ENCODE peak calls at places on chromosomes 3 and 15, in ten cellular contexts. One of them, this sample, is unnamed.

GRCh38 chr3:124648551-124648950 is 81.7 kb upstream of the UMPS start:
- DNase-seq in GM06990: no peak
- DNase-seq in fibroblast of lung: no peak
- DNase-seq in heart left ventricle: no peak
- DNase-seq in H9: no peak
- DNase-seq in GM13976: no peak
- DNase-seq in fibroblast of mammary gland: no peak
- DNase-seq in left ventricle myocardium inferior: no peak
- DNase-seq in SK-N-SH: peak; percentile 29
- DNase-seq in cardiac fibroblast: no peak
- DNase-seq in this sample: no peak

GRCh38 chr3:57393957-57394356 is 101.5 kb upstream of the ASB14 start:
- DNase-seq in heart left ventricle: no peak
- DNase-seq in GM06990: no peak
- DNase-seq in H9: no peak
- DNase-seq in left ventricle myocardium inferior: no peak
- DNase-seq in GM13976: no peak
- DNase-seq in cardiac fibroblast: no peak
- DNase-seq in fibroblast of mammary gland: no peak
- DNase-seq in fibroblast of lung: no peak
- DNase-seq in SK-N-SH: no peak
- DNase-seq in this sample: no peak

GRCh38 chr3:114231616-114232015 is 5.8 kb downstream of the ZNF80 start:
- DNase-seq in GM13976: no peak
- DNase-seq in SK-N-SH: no peak
- DNase-seq in left ventricle myocardium inferior: no peak
- DNase-seq in GM06990: no peak
- DNase-seq in fibroblast of lung: no peak
- DNase-seq in cardiac fibroblast: no peak
- DNase-seq in H9: no peak
- DNase-seq in heart left ventricle: no peak
- DNase-seq in fibroblast of mammary gland: no peak
- DNase-seq in this sample: no peak

GRCh38 chr3:46700772-46701171 is 420 bp upstream of the TMIE start:
- DNase-seq in SK-N-SH: peak; percentile 96
- DNase-seq in fibroblast of lung: no peak
- DNase-seq in H9: no peak
- DNase-seq in fibroblast of mammary gland: no peak
- DNase-seq in GM13976: no peak
- DNase-seq in GM06990: no peak
- DNase-seq in heart left ventricle: peak; percentile 53
- DNase-seq in left ventricle myocardium inferior: peak; percentile 51
- DNase-seq in cardiac fibroblast: no peak
- DNase-seq in this sample: no peak

GRCh38 chr3:61928020-61928419 is 366.6 kb downstream of the PTPRG start:
- DNase-seq in fibroblast of lung: no peak
- DNase-seq in left ventricle myocardium inferior: no peak
- DNase-seq in fibroblast of mammary gland: peak; percentile 66
- DNase-seq in H9: no peak
- DNase-seq in SK-N-SH: no peak
- DNase-seq in GM13976: no peak
- DNase-seq in cardiac fibroblast: peak; percentile 45
- DNase-seq in GM06990: no peak
- DNase-seq in heart left ventricle: no peak
- DNase-seq in this sample: no peak

GRCh38 chr3:57981483-57982087 is 26.6 kb upstream of the FLNB start:
- DNase-seq in GM13976: no peak
- DNase-seq in left ventricle myocardium inferior: no peak
- DNase-seq in cardiac fibroblast: peak; percentile 25
- DNase-seq in GM06990: no peak
- DNase-seq in H9: no peak
- DNase-seq in heart left ventricle: no peak
- DNase-seq in fibroblast of lung: no peak
- DNase-seq in SK-N-SH: no peak
- DNase-seq in fibroblast of mammary gland: peak; percentile 11
- DNase-seq in this sample: no peak

GRCh38 chr15:79169531-79170123 is 79.0 kb upstream of the RASGRF1 start:
- DNase-seq in GM13976: no peak
- DNase-seq in fibroblast of lung: no peak
- DNase-seq in cardiac fibroblast: peak; percentile 9
- DNase-seq in left ventricle myocardium inferior: no peak
- DNase-seq in heart left ventricle: no peak
- DNase-seq in SK-N-SH: no peak
- DNase-seq in GM06990: no peak
- DNase-seq in H9: no peak
- DNase-seq in fibroblast of mammary gland: no peak
- DNase-seq in this sample: no peak

GRCh38 chr3:13709706-13710105 is 160.8 kb downstream of the FBLN2 start:
- DNase-seq in H9: no peak
- DNase-seq in fibroblast of mammary gland: no peak
- DNase-seq in GM06990: no peak
- DNase-seq in fibroblast of lung: no peak
- DNase-seq in GM13976: no peak
- DNase-seq in left ventricle myocardium inferior: no peak
- DNase-seq in heart left ventricle: peak; percentile 11
- DNase-seq in SK-N-SH: no peak
- DNase-seq in cardiac fibroblast: no peak
- DNase-seq in this sample: no peak

GRCh38 chr3:101252897-101253296 is 67.5 kb downstream of the IMPG2 start:
- DNase-seq in fibroblast of lung: no peak
- DNase-seq in SK-N-SH: no peak
- DNase-seq in GM13976: no peak
- DNase-seq in GM06990: no peak
- DNase-seq in heart left ventricle: no peak
- DNase-seq in fibroblast of mammary gland: no peak
- DNase-seq in cardiac fibroblast: no peak
- DNase-seq in left ventricle myocardium inferior: no peak
- DNase-seq in H9: no peak
- DNase-seq in this sample: no peak

GRCh38 chr15:78335985-78336384 is 4.2 kb upstream of the CRABP1 start:
- DNase-seq in fibroblast of mammary gland: no peak
- DNase-seq in GM13976: no peak
- DNase-seq in left ventricle myocardium inferior: no peak
- DNase-seq in SK-N-SH: no peak
- DNase-seq in GM06990: no peak
- DNase-seq in cardiac fibroblast: no peak
- DNase-seq in heart left ventricle: no peak
- DNase-seq in H9: no peak
- DNase-seq in fibroblast of lung: no peak
- DNase-seq in this sample: no peak

GRCh38 chr3:129348734-129349133 is 70.1 kb downstream of the HMCES start:
- DNase-seq in left ventricle myocardium inferior: no peak
- DNase-seq in H9: no peak
- DNase-seq in GM06990: no peak
- DNase-seq in SK-N-SH: no peak
- DNase-seq in fibroblast of mammary gland: no peak
- DNase-seq in GM13976: no peak
- DNase-seq in cardiac fibroblast: no peak
- DNase-seq in fibroblast of lung: no peak
- DNase-seq in heart left ventricle: no peak
- DNase-seq in this sample: no peak

GRCh38 chr15:57792729-57793449 is 86.4 kb downstream of the POLR2M start:
- DNase-seq in left ventricle myocardium inferior: no peak
- DNase-seq in cardiac fibroblast: no peak
- DNase-seq in GM06990: no peak
- DNase-seq in SK-N-SH: no peak
- DNase-seq in fibroblast of mammary gland: no peak
- DNase-seq in fibroblast of lung: no peak
- DNase-seq in GM13976: no peak
- DNase-seq in H9: no peak
- DNase-seq in heart left ventricle: no peak
- DNase-seq in this sample: no peak

GRCh38 chr15:80878242-80878866 is 99.2 kb downstream of the CEMIP start:
- DNase-seq in GM06990: no peak
- DNase-seq in cardiac fibroblast: peak; percentile 79
- DNase-seq in fibroblast of mammary gland: peak; percentile 53
- DNase-seq in H9: no peak
- DNase-seq in fibroblast of lung: no peak
- DNase-seq in SK-N-SH: no peak
- DNase-seq in left ventricle myocardium inferior: no peak
- DNase-seq in GM13976: no peak
- DNase-seq in heart left ventricle: no peak
- DNase-seq in this sample: no peak

GRCh38 chr3:129673897-129674797 is 67.7 kb upstream of the PLXND1 start:
- DNase-seq in heart left ventricle: no peak
- DNase-seq in fibroblast of mammary gland: no peak
- DNase-seq in GM13976: peak; percentile 36
- DNase-seq in SK-N-SH: no peak
- DNase-seq in GM06990: no peak
- DNase-seq in H9: no peak
- DNase-seq in left ventricle myocardium inferior: no peak
- DNase-seq in cardiac fibroblast: no peak
- DNase-seq in fibroblast of lung: no peak
- DNase-seq in this sample: peak; percentile 11

GRCh38 chr3:191414286-191414685 is 46.7 kb upstream of the PYDC2 start:
- DNase-seq in GM13976: no peak
- DNase-seq in H9: no peak
- DNase-seq in fibroblast of lung: no peak
- DNase-seq in SK-N-SH: no peak
- DNase-seq in heart left ventricle: no peak
- DNase-seq in left ventricle myocardium inferior: no peak
- DNase-seq in GM06990: no peak
- DNase-seq in cardiac fibroblast: no peak
- DNase-seq in fibroblast of mammary gland: peak; percentile 15
- DNase-seq in this sample: no peak

GRCh38 chr3:124246949-124247348 is 255.0 kb upstream of the ROPN1 start:
- DNase-seq in SK-N-SH: no peak
- DNase-seq in heart left ventricle: no peak
- DNase-seq in GM06990: no peak
- DNase-seq in cardiac fibroblast: peak; percentile 52
- DNase-seq in fibroblast of mammary gland: peak; percentile 35
- DNase-seq in GM13976: peak; percentile 41
- DNase-seq in left ventricle myocardium inferior: no peak
- DNase-seq in H9: no peak
- DNase-seq in fibroblast of lung: peak; percentile 31
- DNase-seq in this sample: peak; percentile 45

GRCh38 chr3:128188958-128189357 is 35.7 kb downstream of the EEFSEC start:
- DNase-seq in heart left ventricle: no peak
- DNase-seq in fibroblast of lung: no peak
- DNase-seq in left ventricle myocardium inferior: no peak
- DNase-seq in cardiac fibroblast: no peak
- DNase-seq in GM13976: no peak
- DNase-seq in SK-N-SH: no peak
- DNase-seq in GM06990: no peak
- DNase-seq in H9: no peak
- DNase-seq in fibroblast of mammary gland: peak; percentile 16
- DNase-seq in this sample: no peak

GRCh38 chr3:141308588-141309218 is 59.6 kb upstream of the ZBTB38 start:
- DNase-seq in fibroblast of mammary gland: peak; percentile 61
- DNase-seq in left ventricle myocardium inferior: peak; percentile 30
- DNase-seq in GM06990: no peak
- DNase-seq in GM13976: no peak
- DNase-seq in heart left ventricle: peak; percentile 52
- DNase-seq in H9: peak; percentile 89
- DNase-seq in cardiac fibroblast: peak; percentile 65
- DNase-seq in SK-N-SH: peak; percentile 33
- DNase-seq in fibroblast of lung: peak; percentile 49
- DNase-seq in this sample: no peak

GRCh38 chr3:167609156-167609555 is 44.6 kb downstream of the WDR49 start:
- DNase-seq in GM13976: no peak
- DNase-seq in left ventricle myocardium inferior: no peak
- DNase-seq in fibroblast of mammary gland: no peak
- DNase-seq in fibroblast of lung: no peak
- DNase-seq in SK-N-SH: no peak
- DNase-seq in GM06990: no peak
- DNase-seq in cardiac fibroblast: no peak
- DNase-seq in H9: no peak
- DNase-seq in heart left ventricle: no peak
- DNase-seq in this sample: no peak

GRCh38 chr3:155978324-155978723 is 107.9 kb downstream of the GMPS start:
- DNase-seq in GM13976: no peak
- DNase-seq in heart left ventricle: no peak
- DNase-seq in SK-N-SH: no peak
- DNase-seq in cardiac fibroblast: no peak
- DNase-seq in GM06990: no peak
- DNase-seq in left ventricle myocardium inferior: no peak
- DNase-seq in fibroblast of mammary gland: no peak
- DNase-seq in H9: no peak
- DNase-seq in fibroblast of lung: no peak
- DNase-seq in this sample: no peak
- TF ChIP-seq CTCF in GM13976: no peak
- TF ChIP-seq CTCF in heart left ventricle: no peak
- TF ChIP-seq CTCF in SK-N-SH: peak; percentile 53
- TF ChIP-seq CTCF in cardiac fibroblast: peak; percentile 36
- TF ChIP-seq CTCF in GM06990: no peak
- TF ChIP-seq CTCF in left ventricle myocardium inferior: peak; percentile 9
- TF ChIP-seq CTCF in fibroblast of mammary gland: peak; percentile 50
- TF ChIP-seq CTCF in H9: peak; percentile 65
- TF ChIP-seq CTCF in fibroblast of lung: peak; percentile 17
- TF ChIP-seq CTCF in this sample: no peak

GRCh38 chr3:164393171-164393570 is 685.1 kb downstream of the SI start:
- DNase-seq in GM13976: no peak
- DNase-seq in heart left ventricle: no peak
- DNase-seq in GM06990: no peak
- DNase-seq in fibroblast of lung: no peak
- DNase-seq in fibroblast of mammary gland: no peak
- DNase-seq in SK-N-SH: no peak
- DNase-seq in left ventricle myocardium inferior: no peak
- DNase-seq in H9: no peak
- DNase-seq in cardiac fibroblast: no peak
- DNase-seq in this sample: no peak
- TF ChIP-seq CTCF in GM13976: no peak
- TF ChIP-seq CTCF in heart left ventricle: no peak
- TF ChIP-seq CTCF in GM06990: no peak
- TF ChIP-seq CTCF in fibroblast of lung: no peak
- TF ChIP-seq CTCF in fibroblast of mammary gland: no peak
- TF ChIP-seq CTCF in SK-N-SH: no peak
- TF ChIP-seq CTCF in left ventricle myocardium inferior: no peak
- TF ChIP-seq CTCF in H9: peak; percentile 55
- TF ChIP-seq CTCF in cardiac fibroblast: no peak
- TF ChIP-seq CTCF in this sample: no peak

GRCh38 chr3:179421500-179421899 is 29.8 kb downstream of the GNB4 start:
- DNase-seq in GM06990: no peak
- DNase-seq in H9: no peak
- DNase-seq in heart left ventricle: peak; percentile 24
- DNase-seq in fibroblast of mammary gland: peak; percentile 50
- DNase-seq in cardiac fibroblast: peak; percentile 66
- DNase-seq in SK-N-SH: peak; percentile 28
- DNase-seq in left ventricle myocardium inferior: no peak
- DNase-seq in GM13976: no peak
- DNase-seq in fibroblast of lung: peak; percentile 72
- DNase-seq in this sample: no peak
- TF ChIP-seq CTCF in GM06990: peak; percentile 26
- TF ChIP-seq CTCF in H9: peak; percentile 54
- TF ChIP-seq CTCF in heart left ventricle: peak; percentile 81
- TF ChIP-seq CTCF in fibroblast of mammary gland: peak; percentile 50
- TF ChIP-seq CTCF in cardiac fibroblast: peak; percentile 56
- TF ChIP-seq CTCF in SK-N-SH: peak; percentile 60
- TF ChIP-seq CTCF in left ventricle myocardium inferior: peak; percentile 81
- TF ChIP-seq CTCF in GM13976: no peak
- TF ChIP-seq CTCF in fibroblast of lung: peak; percentile 62
- TF ChIP-seq CTCF in this sample: peak; percentile 38

GRCh38 chr3:24715171-24715792 is 220.6 kb upstream of the THRB start:
- DNase-seq in H9: no peak
- DNase-seq in GM13976: no peak
- DNase-seq in left ventricle myocardium inferior: no peak
- DNase-seq in GM06990: no peak
- DNase-seq in SK-N-SH: no peak
- DNase-seq in fibroblast of lung: no peak
- DNase-seq in heart left ventricle: no peak
- DNase-seq in cardiac fibroblast: no peak
- DNase-seq in fibroblast of mammary gland: no peak
- DNase-seq in this sample: no peak

GRCh38 chr3:24709921-24710320 is 215.3 kb upstream of the THRB start:
- DNase-seq in fibroblast of mammary gland: peak; percentile 14
- DNase-seq in fibroblast of lung: no peak
- DNase-seq in GM06990: no peak
- DNase-seq in H9: no peak
- DNase-seq in cardiac fibroblast: no peak
- DNase-seq in left ventricle myocardium inferior: no peak
- DNase-seq in GM13976: no peak
- DNase-seq in heart left ventricle: no peak
- DNase-seq in SK-N-SH: no peak
- DNase-seq in this sample: no peak

GRCh38 chr3:24713516-24713915 is 218.9 kb upstream of the THRB start:
- DNase-seq in fibroblast of mammary gland: no peak
- DNase-seq in cardiac fibroblast: no peak
- DNase-seq in GM06990: no peak
- DNase-seq in H9: no peak
- DNase-seq in SK-N-SH: no peak
- DNase-seq in left ventricle myocardium inferior: no peak
- DNase-seq in heart left ventricle: no peak
- DNase-seq in fibroblast of lung: no peak
- DNase-seq in GM13976: no peak
- DNase-seq in this sample: no peak
- TF ChIP-seq CTCF in fibroblast of mammary gland: no peak
- TF ChIP-seq CTCF in cardiac fibroblast: no peak
- TF ChIP-seq CTCF in GM06990: no peak
- TF ChIP-seq CTCF in H9: no peak
- TF ChIP-seq CTCF in SK-N-SH: no peak
- TF ChIP-seq CTCF in left ventricle myocardium inferior: no peak
- TF ChIP-seq CTCF in heart left ventricle: no peak
- TF ChIP-seq CTCF in fibroblast of lung: no peak
- TF ChIP-seq CTCF in GM13976: no peak
- TF ChIP-seq CTCF in this sample: no peak

This sample was measured in GM13977.